ENCODE peak calls at places on chromosomes 4 and X, in ten cellular contexts. H, B, G, R, F, O, A, T, J and C are unnamed samples.

GRCh38 chrX:15956684-15957083 is 102.1 kb upstream of the AP1S2 start:
- DNase-seq in J (no peak), G (peak; percentile 27), T (peak; percentile 11), F (no peak), O (no peak), H (no peak), B (peak; percentile 15), A (no peak), R (no peak), C (no peak)

GRCh38 chr4:78325244-78326187 is 226.1 kb upstream of the ANXA3 start:
- DNase-seq in A (no peak), H (no peak), R (no peak), O (no peak), G (no peak), F (no peak), B (no peak), J (no peak), T (no peak), C (no peak)

GRCh38 chr4:101774807-101775206 is 15.7 kb upstream of the BANK1 start:
- DNase-seq in F (peak; percentile 22), H (no peak), B (peak; percentile 60), A (peak; percentile 69), T (no peak), R (no peak), O (no peak), G (no peak), J (no peak), C (no peak)

GRCh38 chr4:8781641-8782040 is 90.0 kb downstream of the HMX1 start:
- DNase-seq in R (no peak), T (no peak), A (no peak), F (no peak), O (no peak), B (no peak), H (no peak), J (no peak), G (no peak), C (no peak)

GRCh38 chr4:102678107-102678506 is 82.7 kb downstream of the MANBA start:
- DNase-seq in H (no peak), A (no peak), G (no peak), R (no peak), B (no peak), T (no peak), O (no peak), F (no peak), J (no peak), C (no peak)

GRCh38 chrX:10794203-10794630 is 173.8 kb upstream of the MID1 start:
- DNase-seq in B (no peak), J (no peak), G (no peak), H (no peak), A (peak; percentile 7), T (no peak), F (no peak), R (no peak), O (no peak), C (no peak)

GRCh38 chrX:73977542-73978169 is 326.3 kb upstream of the ZCCHC13 start:
- DNase-seq in B (no peak), G (no peak), O (peak; percentile 18), R (peak; percentile 6), J (no peak), T (peak; percentile 3), H (no peak), F (no peak), A (no peak), C (no peak)

GRCh38 chr4:125728568-125728967 is 413.8 kb downstream of the FAT4 start:
- DNase-seq in H (no peak), R (no peak), J (no peak), A (peak; percentile 94), O (no peak), B (peak; percentile 89), T (peak; percentile 33), G (no peak), F (peak; percentile 92), C (no peak)

GRCh38 chr4:99134586-99134985 is 9.5 kb downstream of the ADH4 start:
- DNase-seq in T (no peak), F (no peak), H (no peak), A (no peak), R (no peak), J (no peak), B (no peak), G (no peak), O (no peak), C (no peak)

GRCh38 chrX:109783712-109784109 is 50.7 kb upstream of the ACSL4 start:
- DNase-seq in F (no peak), J (no peak), T (no peak), O (no peak), H (no peak), A (no peak), B (no peak), G (no peak), R (no peak), C (no peak)

GRCh38 chrX:134718329-134719317 is 60.4 kb upstream of the PLAC1 start:
- DNase-seq in H (no peak), A (peak; percentile 98), B (peak; percentile 96), F (peak; percentile 91), G (no peak), R (peak; percentile 83), O (peak; percentile 30), J (peak; percentile 21), T (peak; percentile 16), C (no peak)